ENCODE peak calls at places on chromosomes 13 and 19, in six cellular contexts. B is Peyer's patch, N is astrocyte of the spinal cord, P is aorta, X is neuronal stem cell, A is psoas muscle. R is an unnamed sample.

GRCh38 chr19:21824679-21825078 is 11.3 kb downstream of the ZNF43 start:
- DNase-seq in B (no peak), N (no peak), P (no peak), X (no peak), A (no peak), R (no peak)

GRCh38 chr19:31946491-31946890 is 398.9 kb upstream of the ZNF507 start:
- DNase-seq in B (no peak), N (no peak), P (no peak), X (no peak), A (no peak), R (no peak)

GRCh38 chr13:79171131-79172061 is 234.7 kb downstream of the RBM26 start:
- DNase-seq in B (no peak), N (no peak), P (no peak), X (peak), A (no peak), R (no peak)

GRCh38 chr13:29654807-29655547 is 59.5 kb upstream of the SLC7A1 start:
- DNase-seq in B (no peak), N (peak), P (no peak), X (no peak), A (no peak), R (no peak)

GRCh38 chr13:109922518-109922917 is 136.1 kb upstream of the IRS2 start:
- DNase-seq in B (no peak), N (no peak), P (no peak), X (no peak), A (no peak), R (no peak)

GRCh38 chr13:44111701-44112100 is 232.0 kb downstream of the LACC1 start:
- DNase-seq in B (no peak), N (no peak), P (no peak), X (no peak), A (no peak), R (no peak)

GRCh38 chr19:7397687-7398086 is 49.0 kb downstream of the ARHGEF18 start:
- DNase-seq in B (no peak), N (peak), P (no peak), X (no peak), A (no peak), R (no peak)

GRCh38 chr13:113761136-113761535 is 2.1 kb downstream of the TMEM255B start:
- DNase-seq in B (no peak), N (no peak), P (no peak), X (no peak), A (no peak), R (no peak)

GRCh38 chr13:40102854-40103253 is 447.4 kb downstream of the COG6 start:
- DNase-seq in B (no peak), N (peak), P (no peak), X (no peak), A (no peak), R (no peak)

GRCh38 chr19:43611788-43612187 is at the start of gene SRRM5:
- DNase-seq in B (no peak), N (no peak), P (no peak), X (no peak), A (no peak), R (no peak)

GRCh38 chr19:45676851-45677263 is 8.8 kb downstream of the GIPR start:
- DNase-seq in B (peak), N (no peak), P (no peak), X (no peak), A (no peak), R (no peak)

GRCh38 chr13:29458419-29458818 is 137.1 kb downstream of the SLC7A1 start:
- DNase-seq in B (no peak), N (no peak), P (no peak), X (no peak), A (no peak), R (no peak)

GRCh38 chr19:43464089-43464775 is 1.2 kb downstream of the LYPD3 start:
- DNase-seq in B (peak), N (no peak), P (peak), X (no peak), A (peak), R (no peak)

GRCh38 chr13:31923134-31923763 is 108.3 kb upstream of the FRY start:
- DNase-seq in B (no peak), N (no peak), P (no peak), X (no peak), A (no peak), R (no peak)

GRCh38 chr19:45421953-45422498 is 1.7 kb downstream of the ERCC1 start:
- DNase-seq in B (no peak), N (no peak), P (no peak), X (no peak), A (no peak), R (no peak)

DNA sequence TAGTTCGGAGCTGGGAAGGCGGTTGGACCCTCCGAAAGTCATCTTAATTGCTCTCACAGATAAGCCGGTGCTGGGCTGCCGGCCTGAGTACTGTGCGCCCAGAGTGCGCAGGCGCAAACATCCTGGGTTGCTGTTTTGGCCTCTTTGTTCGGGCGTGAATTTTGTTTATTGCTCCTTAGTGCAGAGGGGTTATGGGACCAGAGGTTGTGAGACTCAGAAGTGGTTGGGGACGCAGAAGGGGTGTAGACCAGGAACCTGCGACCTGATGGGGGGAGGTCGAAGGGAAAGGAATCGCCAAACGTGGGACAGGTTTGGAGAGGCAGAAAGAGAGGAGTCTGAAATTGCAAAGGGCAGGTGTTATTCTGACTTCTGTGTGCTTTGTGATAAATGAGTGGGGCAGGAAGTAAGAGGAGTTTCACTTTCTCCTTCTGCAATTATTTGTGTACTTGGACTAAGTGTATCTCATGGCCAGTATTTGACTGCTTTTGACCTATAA is 607 bp upstream of the ZNF566 start:
- DNase-seq in B (peak), N (no peak), P (peak), X (peak), A (no peak), R (peak)
- H3K4me3 ChIP-seq in B (peak), N (peak), P (peak), X (peak), A (peak), R (peak)

GRCh38 chr13:49497272-49497671 is 1.5 kb downstream of the PHF11 start:
- DNase-seq in B (no peak), N (no peak), P (no peak), X (no peak), A (no peak), R (no peak)

GRCh38 chr13:49499889-49500660 is 4.3 kb downstream of the PHF11 start:
- DNase-seq in B (no peak), N (peak), P (no peak), X (no peak), A (no peak), R (no peak)

GRCh38 chr13:49495783-49496762 is at the start of gene PHF11:
- DNase-seq in B (peak), N (peak), P (peak), X (peak), A (peak), R (peak)

GRCh38 chr13:49498211-49498610 is 2.5 kb downstream of the PHF11 start:
- DNase-seq in B (no peak), N (no peak), P (no peak), X (no peak), A (no peak), R (no peak)

DNA sequence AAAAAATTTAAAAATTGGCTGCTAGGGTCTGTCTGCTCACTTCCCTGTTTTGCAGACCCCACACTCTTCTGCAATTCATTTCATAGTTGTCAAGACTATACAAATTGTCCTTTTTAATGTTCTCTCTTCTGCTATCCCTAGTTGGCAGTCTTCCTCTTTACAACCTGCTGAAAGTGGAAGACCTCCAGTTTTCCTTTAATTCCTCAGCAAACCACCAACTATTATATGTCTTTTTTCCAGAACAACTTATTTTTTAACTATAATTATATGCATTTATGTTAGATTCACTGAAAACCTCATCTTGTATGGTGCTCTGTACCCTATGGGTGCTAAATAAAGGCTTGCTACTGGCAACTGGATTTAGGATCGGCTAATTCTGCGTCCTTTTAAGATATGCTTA is 1.1 kb upstream of the PHF11 start:
- DNase-seq in B (no peak), N (no peak), P (no peak), X (no peak), A (no peak), R (no peak)
- H3K4me3 ChIP-seq in B (peak), N (peak), P (peak), X (no peak), A (peak), R (peak)

GRCh38 chr19:3966051-3967017 is 4.6 kb downstream of the DAPK3 start:
- DNase-seq in B (peak), N (no peak), P (no peak), X (no peak), A (peak), R (no peak)
- H3K4me3 ChIP-seq in B (no peak), N (no peak), P (no peak), X (no peak), A (peak), R (no peak)

GRCh38 chr19:49389406-49389805 is 1.4 kb downstream of the KASH5 start:
- DNase-seq in B (no peak), N (no peak), P (no peak), X (no peak), A (no peak), R (no peak)

GRCh38 chr19:49391581-49392399 is 3.7 kb downstream of the KASH5 start:
- DNase-seq in B (peak), N (peak), P (peak), X (peak), A (peak), R (peak)

GRCh38 chr19:49390978-49391304 is 2.9 kb downstream of the KASH5 start:
- DNase-seq in B (peak), N (no peak), P (no peak), X (no peak), A (no peak), R (no peak)

GRCh38 chr19:49390131-49390977 is 2.3 kb downstream of the KASH5 start:
- DNase-seq in B (no peak), N (no peak), P (no peak), X (no peak), A (no peak), R (no peak)

DNA sequence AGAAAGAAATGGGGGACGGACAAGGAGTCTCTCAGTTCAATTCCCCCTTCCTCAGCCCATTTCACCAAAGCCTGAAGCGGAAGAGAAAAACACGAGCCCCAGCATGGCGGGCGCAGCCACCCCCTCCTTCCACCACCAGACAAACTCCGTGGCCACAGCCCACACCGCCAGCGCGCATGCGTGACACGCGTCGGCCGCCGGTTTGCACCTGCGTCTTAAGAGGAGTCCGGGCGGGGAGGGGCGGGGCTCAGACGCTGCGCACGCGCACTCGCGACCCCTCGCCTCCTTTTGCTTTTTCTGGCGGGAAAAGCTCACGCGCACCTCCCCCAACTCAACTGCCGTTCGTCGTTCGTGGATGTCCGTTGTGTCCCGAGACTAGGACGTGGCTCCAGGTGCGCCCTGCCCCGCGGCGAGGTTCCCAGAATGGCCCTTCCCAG is at the start of gene KASH5:
- DNase-seq in B (peak), N (peak), P (peak), X (no peak), A (peak), R (no peak)
- H3K4me3 ChIP-seq in B (peak), N (no peak), P (no peak), X (no peak), A (peak), R (no peak)